ENCODE peak calls at places on chromosomes 16 and 17, in ten cellular contexts. P is CD8-positive, alpha-beta T cell; G is ascending aorta; J is AG04450; U is left ventricle myocardium inferior; V is Panc1; B is upper lobe of left lung; I is CD8-positive, alpha-beta memory T cell; D is colonic mucosa; Q is lung. M is an unnamed sample. For H3K27me3, the result is how much of the 10 kb centered on the place peaks cover.

GRCh38 chr16:20971420-20971819 is 70.8 kb downstream of the LYRM1 start:
- DNase-seq in P (no peak), G (no peak), J (no peak), U (no peak), V (no peak), B (no peak), I (no peak), D (no peak), Q (no peak), M (no peak)

GRCh38 chr17:57694051-57694450 is 51.0 kb downstream of the CCDC182 start:
- DNase-seq in P (no peak), G (no peak), J (no peak), U (no peak), V (no peak), B (no peak), I (no peak), D (no peak), Q (no peak), M (no peak)

GRCh38 chr16:77898671-77899211 is 110.4 kb downstream of the VAT1L start:
- DNase-seq in P (no peak), G (no peak), J (peak), U (no peak), V (no peak), B (no peak), I (no peak), D (no peak), Q (no peak), M (no peak)

GRCh38 chr16:53504161-53504663 is 1.2 kb upstream of the AKTIP start:
- DNase-seq in P (no peak), G (peak), J (no peak), U (peak), V (no peak), B (peak), I (peak), D (peak), Q (peak), M (no peak)

GRCh38 chr17:58232707-58233156 is 5.7 kb upstream of the LPO start:
- DNase-seq in P (no peak), G (no peak), J (peak), U (no peak), V (no peak), B (peak), I (no peak), D (no peak), Q (no peak), M (no peak)

GRCh38 chr16:67509016-67509415 is 19.6 kb upstream of the RIPOR1 start:
- DNase-seq in P (no peak), G (no peak), J (no peak), U (no peak), V (no peak), B (no peak), I (no peak), D (no peak), Q (no peak), M (no peak)

GRCh38 chr17:18321309-18321708 is 6.2 kb downstream of the SMCR8 start:
- DNase-seq in P (no peak), G (no peak), J (no peak), U (no peak), V (no peak), B (no peak), I (no peak), D (no peak), Q (no peak), M (no peak)

GRCh38 chr16:31113420-31114124 is 3.9 kb upstream of the KAT8 start:
- DNase-seq in P (no peak), G (no peak), J (no peak), U (no peak), V (no peak), B (peak), I (no peak), D (no peak), Q (no peak), M (no peak)

GRCh38 chr16:69535123-69536050 is 30.4 kb upstream of the NFAT5 start:
- DNase-seq in P (no peak), G (no peak), J (no peak), U (no peak), V (no peak), B (no peak), I (no peak), D (no peak), Q (no peak), M (no peak)

GRCh38 chr17:56142325-56142724 is 10.9 kb upstream of the ANKFN1 start:
- DNase-seq in P (no peak), G (peak), J (peak), U (no peak), V (no peak), B (no peak), I (no peak), D (no peak), Q (no peak), M (no peak)

GRCh38 chr16:87644596-87644995 is 42.3 kb downstream of the JPH3 start:
- DNase-seq in P (no peak), G (no peak), J (no peak), U (no peak), V (no peak), B (no peak), I (no peak), D (no peak), Q (no peak), M (no peak)

GRCh38 chr16:87645802-87646201 is 43.5 kb downstream of the JPH3 start:
- DNase-seq in P (no peak), G (no peak), J (no peak), U (no peak), V (no peak), B (no peak), I (no peak), D (no peak), Q (no peak), M (no peak)

GRCh38 chr16:87642491-87642890 is 40.2 kb downstream of the JPH3 start:
- DNase-seq in P (no peak), G (no peak), J (no peak), U (no peak), V (no peak), B (no peak), I (no peak), D (no peak), Q (no peak), M (no peak)

GRCh38 chr16:87641721-87642120 is 39.4 kb downstream of the JPH3 start:
- DNase-seq in P (no peak), G (no peak), J (no peak), U (no peak), V (no peak), B (no peak), I (no peak), D (no peak), Q (no peak), M (no peak)

DNA sequence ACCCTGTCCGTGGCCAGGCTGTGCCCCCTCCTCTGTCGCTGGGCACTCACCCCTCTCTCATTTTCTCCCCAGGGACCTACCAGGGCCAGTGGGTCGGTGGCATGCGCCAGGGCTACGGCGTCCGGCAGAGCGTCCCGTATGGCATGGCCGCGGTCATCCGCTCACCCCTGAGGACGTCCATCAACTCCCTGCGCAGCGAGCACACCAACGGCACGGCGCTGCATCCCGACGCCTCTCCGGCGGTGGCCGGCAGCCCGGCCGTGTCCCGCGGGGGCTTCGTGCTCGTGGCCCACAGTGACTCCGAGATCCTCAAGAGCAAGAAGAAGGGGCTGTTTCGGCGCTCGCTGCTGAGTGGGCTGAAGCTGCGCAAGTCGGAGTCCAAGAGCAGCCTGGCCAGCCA is 41.9 kb downstream of the JPH3 start:
- DNase-seq in P (no peak), G (no peak), J (no peak), U (no peak), V (no peak), B (no peak), I (no peak), D (no peak), Q (no peak), M (no peak)
- H3K27me3 ChIP-seq in P (under half), G (under half), J (under half), U (half or more), V (under half), B (under half), I (under half), D (under half), Q (under half), M (under half)

GRCh38 chr17:33202796-33203195 is 90.3 kb downstream of the ASIC2 start:
- DNase-seq in P (no peak), G (no peak), J (no peak), U (no peak), V (no peak), B (no peak), I (no peak), D (no peak), Q (no peak), M (no peak)
- H3K27me3 ChIP-seq in P (under half), G (under half), J (under half), U (half or more), V (under half), B (under half), I (under half), D (under half), Q (under half), M (under half)

GRCh38 chr17:8004899-8005298 is 2.5 kb downstream of the GUCY2D start:
- DNase-seq in P (no peak), G (no peak), J (peak), U (no peak), V (no peak), B (no peak), I (no peak), D (no peak), Q (no peak), M (no peak)

GRCh38 chr17:8005357-8005756 is 2.9 kb downstream of the GUCY2D start:
- DNase-seq in P (no peak), G (no peak), J (no peak), U (no peak), V (no peak), B (no peak), I (no peak), D (no peak), Q (no peak), M (no peak)

GRCh38 chr17:8001976-8002645 is at the start of gene GUCY2D:
- DNase-seq in P (no peak), G (no peak), J (no peak), U (no peak), V (no peak), B (no peak), I (no peak), D (no peak), Q (no peak), M (no peak)

GRCh38 chr17:8002646-8003593 is 505 bp downstream of the GUCY2D start:
- DNase-seq in P (no peak), G (no peak), J (no peak), U (no peak), V (no peak), B (no peak), I (no peak), D (no peak), Q (no peak), M (no peak)

GRCh38 chr17:8003594-8004181 is 1.3 kb downstream of the GUCY2D start:
- DNase-seq in P (no peak), G (no peak), J (no peak), U (no peak), V (no peak), B (no peak), I (no peak), D (no peak), Q (no peak), M (no peak)
- H3K27me3 ChIP-seq in P (under half), G (under half), J (under half), U (half or more), V (under half), B (under half), I (under half), D (under half), Q (under half), M (under half)

GRCh38 chr16:84236671-84237070 is 3.1 kb downstream of the KCNG4 start:
- DNase-seq in P (no peak), G (no peak), J (no peak), U (no peak), V (no peak), B (no peak), I (no peak), D (no peak), Q (no peak), M (no peak)

GRCh38 chr16:84232969-84233368 is 6.8 kb downstream of the KCNG4 start:
- DNase-seq in P (no peak), G (no peak), J (no peak), U (no peak), V (no peak), B (no peak), I (no peak), D (no peak), Q (no peak), M (no peak)

GRCh38 chr16:84232060-84232459 is 7.8 kb downstream of the KCNG4 start:
- DNase-seq in P (no peak), G (no peak), J (no peak), U (no peak), V (no peak), B (no peak), I (no peak), D (no peak), Q (no peak), M (no peak)

GRCh38 chr16:84233748-84234147 is 6.1 kb downstream of the KCNG4 start:
- DNase-seq in P (no peak), G (no peak), J (no peak), U (no peak), V (no peak), B (no peak), I (no peak), D (no peak), Q (no peak), M (no peak)

GRCh38 chr16:84234656-84235285 is 5.0 kb downstream of the KCNG4 start:
- DNase-seq in P (no peak), G (no peak), J (no peak), U (no peak), V (no peak), B (no peak), I (no peak), D (no peak), Q (no peak), M (no peak)
- H3K27me3 ChIP-seq in P (under half), G (under half), J (under half), U (under half), V (under half), B (under half), I (under half), D (under half), Q (under half), M (under half)

DNA sequence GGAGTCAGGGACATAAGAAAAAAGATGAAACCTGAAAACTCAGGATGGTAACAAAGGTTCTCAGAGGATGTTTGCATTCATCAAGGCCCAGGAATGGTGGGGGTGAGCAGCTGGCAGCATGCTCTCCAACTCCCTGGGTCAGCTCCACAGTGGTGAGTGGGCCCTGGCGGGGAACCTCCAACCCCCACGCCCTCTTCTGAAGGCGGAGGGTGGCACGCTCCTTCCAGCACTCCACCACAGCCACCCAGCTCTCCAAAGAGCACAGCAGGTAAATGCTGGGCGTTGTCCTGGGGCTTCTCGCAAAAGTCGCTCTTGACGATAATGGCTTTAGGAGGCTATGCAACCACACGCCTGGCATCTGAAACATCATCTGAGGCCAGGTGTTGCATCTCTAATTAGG is 173.8 kb downstream of the C16orf78 start:
- DNase-seq in P (no peak), G (no peak), J (no peak), U (no peak), V (no peak), B (no peak), I (no peak), D (no peak), Q (no peak), M (no peak)
- H3K27me3 ChIP-seq in P (under half), G (under half), J (under half), U (under half), V (under half), B (under half), I (under half), D (under half), Q (under half), M (under half)

DNA sequence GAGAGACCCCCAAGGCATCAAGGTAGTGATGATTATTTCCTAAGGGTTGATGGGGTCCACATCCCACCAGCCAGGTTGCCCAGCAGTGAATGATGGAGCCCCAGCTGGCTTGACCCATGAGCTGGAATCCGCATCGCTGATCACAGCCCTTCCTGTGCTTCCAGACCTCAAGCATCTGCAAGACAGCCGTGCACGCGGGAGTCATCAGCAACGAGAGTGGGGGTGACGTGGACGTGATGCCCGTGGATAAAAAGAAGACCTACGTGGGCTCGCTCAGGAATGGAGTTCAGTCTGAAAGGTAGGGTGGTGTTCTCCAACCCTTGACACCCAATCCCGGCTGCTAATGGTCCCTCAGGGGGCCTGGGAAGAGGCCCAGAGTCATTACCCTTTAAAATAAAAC is 69.3 kb downstream of the CRISPLD2 start:
- DNase-seq in P (no peak), G (no peak), J (no peak), U (no peak), V (no peak), B (no peak), I (no peak), D (no peak), Q (no peak), M (no peak)
- H3K27me3 ChIP-seq in P (under half), G (under half), J (under half), U (half or more), V (under half), B (under half), I (under half), D (under half), Q (under half), M (under half)

GRCh38 chr17:4147751-4148310 is 4.8 kb downstream of the CYB5D2 start:
- DNase-seq in P (no peak), G (no peak), J (no peak), U (no peak), V (no peak), B (no peak), I (no peak), D (no peak), Q (no peak), M (no peak)
- H3K27me3 ChIP-seq in P (under half), G (under half), J (under half), U (under half), V (under half), B (under half), I (under half), D (under half), Q (under half), M (under half)